ENCODE peak calls at places on chromosomes 11 and 22, in six cellular contexts. One of them, this sample, is unnamed.

GRCh38 chr22:42336527-42337227 is 66.2 kb upstream of the TCF20 start:
- DNase-seq in neural crest cell: no peak
- DNase-seq in NCI-H460: no peak
- DNase-seq in MM.1S: no peak
- DNase-seq in endodermal cell: no peak
- DNase-seq in foreskin melanocyte: no peak
- DNase-seq in this sample: no peak

GRCh38 chr11:32830413-32830738 is 649 bp downstream of the PRRG4 start:
- DNase-seq in endodermal cell: no peak
- DNase-seq in NCI-H460: no peak
- DNase-seq in foreskin melanocyte: no peak
- DNase-seq in MM.1S: peak
- DNase-seq in neural crest cell: no peak
- DNase-seq in this sample: no peak

GRCh38 chr11:107276057-107276456 is 181.6 kb downstream of the CWF19L2 start:
- DNase-seq in foreskin melanocyte: no peak
- DNase-seq in MM.1S: no peak
- DNase-seq in neural crest cell: no peak
- DNase-seq in NCI-H460: no peak
- DNase-seq in endodermal cell: no peak
- DNase-seq in this sample: no peak

GRCh38 chr22:50008151-50009040 is 4.2 kb downstream of the IL17REL start:
- DNase-seq in neural crest cell: no peak
- DNase-seq in NCI-H460: no peak
- DNase-seq in MM.1S: no peak
- DNase-seq in foreskin melanocyte: no peak
- DNase-seq in endodermal cell: peak
- DNase-seq in this sample: no peak

GRCh38 chr11:62427630-62428233 is 8.9 kb downstream of the SCGB1A1 start:
- DNase-seq in endodermal cell: peak
- DNase-seq in neural crest cell: no peak
- DNase-seq in MM.1S: no peak
- DNase-seq in NCI-H460: no peak
- DNase-seq in foreskin melanocyte: peak
- DNase-seq in this sample: no peak

GRCh38 chr11:76695133-76695532 is 24.6 kb upstream of the LRRC32 start:
- DNase-seq in endodermal cell: no peak
- DNase-seq in NCI-H460: no peak
- DNase-seq in MM.1S: no peak
- DNase-seq in neural crest cell: no peak
- DNase-seq in foreskin melanocyte: no peak
- DNase-seq in this sample: no peak

GRCh38 chr22:46450931-46451660 is 86.3 kb downstream of the CELSR1 start:
- DNase-seq in endodermal cell: no peak
- DNase-seq in neural crest cell: no peak
- DNase-seq in NCI-H460: no peak
- DNase-seq in MM.1S: no peak
- DNase-seq in foreskin melanocyte: no peak
- DNase-seq in this sample: no peak

GRCh38 chr11:65132988-65133700 is 1.2 kb downstream of the SYVN1 start:
- DNase-seq in NCI-H460: no peak
- DNase-seq in foreskin melanocyte: no peak
- DNase-seq in MM.1S: peak
- DNase-seq in endodermal cell: peak
- DNase-seq in neural crest cell: no peak
- DNase-seq in this sample: peak

GRCh38 chr22:36182056-36182455 is 19.6 kb downstream of the APOL4 start:
- DNase-seq in MM.1S: no peak
- DNase-seq in NCI-H460: no peak
- DNase-seq in neural crest cell: no peak
- DNase-seq in endodermal cell: peak
- DNase-seq in foreskin melanocyte: no peak
- DNase-seq in this sample: no peak

GRCh38 chr11:47442514-47442913 is 6.4 kb downstream of the RAPSN start:
- DNase-seq in neural crest cell: no peak
- DNase-seq in NCI-H460: no peak
- DNase-seq in endodermal cell: no peak
- DNase-seq in foreskin melanocyte: no peak
- DNase-seq in MM.1S: no peak
- DNase-seq in this sample: no peak

GRCh38 chr11:132779487-132779886 is 752.8 kb downstream of the OPCML start:
- DNase-seq in endodermal cell: no peak
- DNase-seq in neural crest cell: no peak
- DNase-seq in NCI-H460: no peak
- DNase-seq in foreskin melanocyte: no peak
- DNase-seq in MM.1S: no peak
- DNase-seq in this sample: no peak

GRCh38 chr22:37270928-37271650 is 11.2 kb upstream of the CYTH4 start:
- DNase-seq in MM.1S: no peak
- DNase-seq in neural crest cell: no peak
- DNase-seq in endodermal cell: peak
- DNase-seq in foreskin melanocyte: no peak
- DNase-seq in NCI-H460: no peak
- DNase-seq in this sample: no peak

GRCh38 chr11:94147433-94147845 is 18.8 kb downstream of the PANX1 start:
- DNase-seq in MM.1S: no peak
- DNase-seq in foreskin melanocyte: no peak
- DNase-seq in endodermal cell: no peak
- DNase-seq in neural crest cell: no peak
- DNase-seq in NCI-H460: no peak
- DNase-seq in this sample: no peak

GRCh38 chr22:47206185-47206584 is 443.7 kb downstream of the TBC1D22A start:
- DNase-seq in MM.1S: no peak
- DNase-seq in foreskin melanocyte: no peak
- DNase-seq in endodermal cell: peak
- DNase-seq in neural crest cell: no peak
- DNase-seq in NCI-H460: no peak
- DNase-seq in this sample: no peak

GRCh38 chr11:88100161-88100560 is 75.1 kb downstream of the RAB38 start:
- DNase-seq in foreskin melanocyte: no peak
- DNase-seq in neural crest cell: no peak
- DNase-seq in endodermal cell: no peak
- DNase-seq in MM.1S: no peak
- DNase-seq in NCI-H460: no peak
- DNase-seq in this sample: no peak

GRCh38 chr11:96367357-96367756 is 22.4 kb downstream of the CCDC82 start:
- DNase-seq in MM.1S: no peak
- DNase-seq in foreskin melanocyte: no peak
- DNase-seq in NCI-H460: no peak
- DNase-seq in neural crest cell: no peak
- DNase-seq in endodermal cell: no peak
- DNase-seq in this sample: no peak

GRCh38 chr11:77416357-77416756 is 57.5 kb downstream of the PAK1 start:
- DNase-seq in MM.1S: no peak
- DNase-seq in foreskin melanocyte: no peak
- DNase-seq in neural crest cell: no peak
- DNase-seq in endodermal cell: no peak
- DNase-seq in NCI-H460: no peak
- DNase-seq in this sample: no peak

GRCh38 chr22:23278883-23279675 is 98.8 kb downstream of the BCR start:
- DNase-seq in foreskin melanocyte: no peak
- DNase-seq in MM.1S: no peak
- DNase-seq in NCI-H460: peak
- DNase-seq in neural crest cell: no peak
- DNase-seq in endodermal cell: no peak
- DNase-seq in this sample: peak

GRCh38 chr11:34074391-34074790 is 22.9 kb downstream of the CAPRIN1 start:
- DNase-seq in MM.1S: no peak
- DNase-seq in endodermal cell: no peak
- DNase-seq in foreskin melanocyte: no peak
- DNase-seq in NCI-H460: no peak
- DNase-seq in neural crest cell: no peak
- DNase-seq in this sample: no peak

GRCh38 chr11:114296190-114296978 is at the start of gene NNMT:
- DNase-seq in MM.1S: no peak
- DNase-seq in neural crest cell: no peak
- DNase-seq in endodermal cell: peak
- DNase-seq in NCI-H460: no peak
- DNase-seq in foreskin melanocyte: no peak
- DNase-seq in this sample: no peak

GRCh38 chr11:108666373-108666772 is 1.5 kb downstream of the DDX10 start:
- DNase-seq in neural crest cell: no peak
- DNase-seq in MM.1S: no peak
- DNase-seq in endodermal cell: peak
- DNase-seq in NCI-H460: no peak
- DNase-seq in foreskin melanocyte: no peak
- DNase-seq in this sample: no peak

GRCh38 chr11:122036022-122036421 is 80.0 kb downstream of the BLID start:
- DNase-seq in MM.1S: no peak
- DNase-seq in foreskin melanocyte: no peak
- DNase-seq in endodermal cell: no peak
- DNase-seq in NCI-H460: no peak
- DNase-seq in neural crest cell: no peak
- DNase-seq in this sample: no peak

GRCh38 chr11:71563401-71563800 is 2.0 kb upstream of the KRTAP5-10 start:
- DNase-seq in endodermal cell: peak
- DNase-seq in MM.1S: peak
- DNase-seq in NCI-H460: peak
- DNase-seq in neural crest cell: peak
- DNase-seq in foreskin melanocyte: peak
- DNase-seq in this sample: no peak

GRCh38 chr11:2270322-2271076 is at the start of gene ASCL2:
- DNase-seq in NCI-H460: no peak
- DNase-seq in neural crest cell: no peak
- DNase-seq in foreskin melanocyte: no peak
- DNase-seq in endodermal cell: no peak
- DNase-seq in MM.1S: no peak
- DNase-seq in this sample: peak

This sample was measured in CD8-positive, alpha-beta memory T cell.